ENCODE peak calls at places on chromosomes 2 and 18, in nine cellular contexts. I is endothelial cell; T is neural crest cell; Y is RKO; A is RWPE1; R is AG10803; L is EL; D is amniotic epithelial cell; H is activated naive CD8-positive, alpha-beta T cell treated with anti-CD3 and anti-CD28 coated beads, Interleukin-2, amount 50 U/mL, for 24 hours. Z is an unnamed sample.

GRCh38 chr2:46150445-46150970 is 146.7 kb upstream of the EPAS1 start:
- DNase-seq in A (no peak), R (no peak), D (no peak), L (no peak), H (no peak), T (no peak), I (no peak), Y (no peak), Z (no peak)

GRCh38 chr2:12340164-12340563 is 376.6 kb upstream of the TRIB2 start:
- DNase-seq in T (no peak), R (peak; percentile 80), A (no peak), L (peak; percentile 68), D (peak; percentile 24), H (no peak), Y (no peak), I (no peak), Z (peak; percentile 72)

GRCh38 chr2:169221745-169222369 is 140.5 kb downstream of the LRP2 start:
- DNase-seq in I (no peak), R (no peak), T (no peak), L (peak; percentile 9), D (peak; percentile 14), Y (peak; percentile 48), A (peak; percentile 32), H (no peak), Z (peak; percentile 19)

GRCh38 chr2:240132651-240132980 is 3.5 kb downstream of the COPS9 start:
- DNase-seq in Y (no peak), T (no peak), I (no peak), A (no peak), L (no peak), H (no peak), R (no peak), D (no peak), Z (no peak)

GRCh38 chr18:10564975-10565773 is 39.3 kb downstream of the NAPG start:
- DNase-seq in L (no peak), T (no peak), D (no peak), R (no peak), I (no peak), H (no peak), A (no peak), Y (no peak), Z (no peak)

GRCh38 chr2:12303181-12304030 is 413.3 kb upstream of the TRIB2 start:
- DNase-seq in Y (no peak), A (peak; percentile 25), T (no peak), L (peak; percentile 85), D (peak; percentile 98), R (peak; percentile 38), H (peak; percentile 27), I (no peak), Z (peak; percentile 98)

GRCh38 chr2:187078297-187078696 is 229.3 kb upstream of the ZSWIM2 start:
- DNase-seq in A (no peak), Y (no peak), D (peak; percentile 5), T (no peak), L (peak; percentile 50), H (no peak), R (peak; percentile 22), I (no peak), Z (peak; percentile 62)

GRCh38 chr2:74533464-74533863 is 3.7 kb downstream of the HTRA2 start:
- DNase-seq in I (no peak), R (no peak), D (no peak), T (no peak), Y (no peak), A (no peak), L (no peak), H (no peak), Z (no peak)

GRCh38 chr2:46257476-46257875 is 39.7 kb upstream of the EPAS1 start:
- DNase-seq in L (no peak), Y (peak; percentile 12), T (no peak), I (no peak), H (no peak), A (no peak), R (peak; percentile 80), D (peak; percentile 51), Z (peak; percentile 93)

GRCh38 chr2:21118302-21118920 is 5.4 kb upstream of the TDRD15 start:
- DNase-seq in H (no peak), I (peak; percentile 38), R (peak; percentile 6), A (peak; percentile 20), T (peak; percentile 20), L (peak; percentile 25), Y (peak; percentile 60), D (peak; percentile 18), Z (peak; percentile 30)

GRCh38 chr2:144595279-144595678 is 75.4 kb upstream of the ZEB2 start:
- DNase-seq in Y (no peak), T (no peak), H (no peak), A (no peak), R (no peak), I (no peak), L (no peak), D (peak; percentile 14), Z (no peak)

GRCh38 chr2:150097891-150098595 is 389.4 kb downstream of the RND3 start:
- DNase-seq in T (no peak), R (peak; percentile 45), A (no peak), I (no peak), D (peak; percentile 70), H (no peak), L (peak; percentile 32), Y (peak; percentile 16), Z (peak; percentile 68)